ENCODE peak calls at places on chromosomes 3 and 15, in six cellular contexts. H is endothelial cell, X is GM13976, D is neural crest cell, S is kidney tubule cell, J is NCI-H1694. R is an unnamed sample.
A peak's percentile ranks its signal among the peaks of the same experiment; 100 is the strongest.

GRCh38 chr15:92681141-92681622 is 25.6 kb upstream of the FAM174B start:
- DNase-seq in S (no peak), H (no peak), D (no peak), J (no peak), X (no peak), R (peak; percentile 57)

GRCh38 chr3:188749010-188749617 is 422.7 kb upstream of the TPRG1 start:
- DNase-seq in D (peak; percentile 13), J (no peak), H (peak; percentile 31), X (peak; percentile 13), S (peak; percentile 24), R (peak; percentile 34)

GRCh38 chr15:62807539-62808130 is 234.9 kb upstream of the TPM1 start:
- DNase-seq in S (no peak), X (no peak), D (no peak), H (no peak), J (no peak), R (no peak)

GRCh38 chr3:125615256-125615655 is 20.0 kb upstream of the OSBPL11 start:
- DNase-seq in D (no peak), J (no peak), X (no peak), S (no peak), H (no peak), R (no peak)

GRCh38 chr15:41564286-41564959 is 5.4 kb downstream of the TYRO3 start:
- DNase-seq in D (peak; percentile 45), H (peak; percentile 44), X (no peak), S (no peak), J (no peak), R (no peak)

GRCh38 chr3:117754058-117754457 is 1044.5 kb downstream of the TUSC7 start:
- DNase-seq in S (no peak), D (no peak), X (no peak), H (no peak), J (no peak), R (no peak)

GRCh38 chr3:9068044-9068443 is 104.8 kb upstream of the RAD18 start:
- DNase-seq in H (no peak), J (no peak), D (no peak), X (no peak), S (no peak), R (no peak)

GRCh38 chr3:74562528-74563190 is 51.8 kb downstream of the CNTN3 start:
- DNase-seq in S (no peak), D (no peak), H (no peak), J (no peak), X (no peak), R (peak; percentile 50)

R was measured in bronchial epithelial cell.